ENCODE peak calls at places on chromosomes 5 and 9, in six cellular contexts. One of them, this sample, is unnamed.

GRCh38 chr5:4058899-4059298 is 463.3 kb downstream of the IRX1 start:
- DNase-seq in tibial nerve: no peak
- DNase-seq in SK-N-SH: no peak
- DNase-seq in sigmoid colon: no peak
- DNase-seq in CD8-positive, alpha-beta memory T cell: no peak
- DNase-seq in naive thymus-derived CD4-positive, alpha-beta T cell: no peak
- DNase-seq in this sample: no peak

GRCh38 chr9:120587357-120587756 is 7.4 kb upstream of the CDK5RAP2 start:
- DNase-seq in naive thymus-derived CD4-positive, alpha-beta T cell: no peak
- DNase-seq in SK-N-SH: peak
- DNase-seq in CD8-positive, alpha-beta memory T cell: no peak
- DNase-seq in sigmoid colon: no peak
- DNase-seq in tibial nerve: no peak
- DNase-seq in this sample: no peak

GRCh38 chr9:8871796-8872470 is 1072.4 kb upstream of the DMAC1 start:
- DNase-seq in sigmoid colon: no peak
- DNase-seq in CD8-positive, alpha-beta memory T cell: no peak
- DNase-seq in SK-N-SH: no peak
- DNase-seq in naive thymus-derived CD4-positive, alpha-beta T cell: no peak
- DNase-seq in tibial nerve: no peak
- DNase-seq in this sample: no peak

GRCh38 chr9:116282598-116282997 is 129.0 kb downstream of the PAPPA start:
- DNase-seq in SK-N-SH: no peak
- DNase-seq in CD8-positive, alpha-beta memory T cell: no peak
- DNase-seq in naive thymus-derived CD4-positive, alpha-beta T cell: no peak
- DNase-seq in sigmoid colon: no peak
- DNase-seq in tibial nerve: no peak
- DNase-seq in this sample: no peak

GRCh38 chr9:4548796-4549725 is 58.8 kb downstream of the SLC1A1 start:
- DNase-seq in tibial nerve: no peak
- DNase-seq in CD8-positive, alpha-beta memory T cell: no peak
- DNase-seq in sigmoid colon: no peak
- DNase-seq in naive thymus-derived CD4-positive, alpha-beta T cell: no peak
- DNase-seq in SK-N-SH: peak
- DNase-seq in this sample: no peak

GRCh38 chr9:22049411-22049810 is 40.3 kb upstream of the CDKN2B start:
- DNase-seq in naive thymus-derived CD4-positive, alpha-beta T cell: no peak
- DNase-seq in tibial nerve: peak
- DNase-seq in CD8-positive, alpha-beta memory T cell: no peak
- DNase-seq in SK-N-SH: no peak
- DNase-seq in sigmoid colon: no peak
- DNase-seq in this sample: no peak

GRCh38 chr9:77648458-77649108 is 461 bp upstream of the GNA14 start:
- DNase-seq in CD8-positive, alpha-beta memory T cell: no peak
- DNase-seq in naive thymus-derived CD4-positive, alpha-beta T cell: no peak
- DNase-seq in sigmoid colon: peak
- DNase-seq in tibial nerve: no peak
- DNase-seq in SK-N-SH: no peak
- DNase-seq in this sample: peak

GRCh38 chr5:127941646-127942045 is 141.9 kb upstream of the SLC12A2 start:
- DNase-seq in SK-N-SH: no peak
- DNase-seq in sigmoid colon: no peak
- DNase-seq in tibial nerve: no peak
- DNase-seq in CD8-positive, alpha-beta memory T cell: no peak
- DNase-seq in naive thymus-derived CD4-positive, alpha-beta T cell: no peak
- DNase-seq in this sample: no peak

GRCh38 chr9:91346644-91347043 is 15.1 kb downstream of the AUH start:
- DNase-seq in sigmoid colon: no peak
- DNase-seq in tibial nerve: no peak
- DNase-seq in SK-N-SH: no peak
- DNase-seq in naive thymus-derived CD4-positive, alpha-beta T cell: no peak
- DNase-seq in CD8-positive, alpha-beta memory T cell: no peak
- DNase-seq in this sample: no peak

GRCh38 chr5:24385070-24385469 is 259.7 kb downstream of the CDH10 start:
- DNase-seq in tibial nerve: no peak
- DNase-seq in CD8-positive, alpha-beta memory T cell: no peak
- DNase-seq in SK-N-SH: no peak
- DNase-seq in sigmoid colon: no peak
- DNase-seq in naive thymus-derived CD4-positive, alpha-beta T cell: no peak
- DNase-seq in this sample: no peak

GRCh38 chr5:31827862-31828261 is 188.9 kb downstream of the PDZD2 start:
- DNase-seq in SK-N-SH: no peak
- DNase-seq in naive thymus-derived CD4-positive, alpha-beta T cell: no peak
- DNase-seq in CD8-positive, alpha-beta memory T cell: no peak
- DNase-seq in tibial nerve: no peak
- DNase-seq in sigmoid colon: no peak
- DNase-seq in this sample: no peak

GRCh38 chr9:128394404-128395168 is 23.4 kb downstream of the URM1 start:
- DNase-seq in naive thymus-derived CD4-positive, alpha-beta T cell: no peak
- DNase-seq in sigmoid colon: no peak
- DNase-seq in CD8-positive, alpha-beta memory T cell: no peak
- DNase-seq in SK-N-SH: no peak
- DNase-seq in tibial nerve: no peak
- DNase-seq in this sample: no peak

GRCh38 chr5:177233206-177233605 is 70.3 kb downstream of the RAB24 start:
- DNase-seq in tibial nerve: no peak
- DNase-seq in CD8-positive, alpha-beta memory T cell: no peak
- DNase-seq in sigmoid colon: no peak
- DNase-seq in SK-N-SH: no peak
- DNase-seq in naive thymus-derived CD4-positive, alpha-beta T cell: no peak
- DNase-seq in this sample: no peak

GRCh38 chr9:136997830-136998234 is 1.5 kb upstream of the CLIC3 start:
- DNase-seq in tibial nerve: no peak
- DNase-seq in SK-N-SH: no peak
- DNase-seq in naive thymus-derived CD4-positive, alpha-beta T cell: no peak
- DNase-seq in sigmoid colon: no peak
- DNase-seq in CD8-positive, alpha-beta memory T cell: no peak
- DNase-seq in this sample: no peak

GRCh38 chr5:126971455-126972019 is 58.8 kb downstream of the MARCHF3 start:
- DNase-seq in SK-N-SH: no peak
- DNase-seq in tibial nerve: no peak
- DNase-seq in CD8-positive, alpha-beta memory T cell: no peak
- DNase-seq in naive thymus-derived CD4-positive, alpha-beta T cell: no peak
- DNase-seq in sigmoid colon: no peak
- DNase-seq in this sample: no peak

DNA sequence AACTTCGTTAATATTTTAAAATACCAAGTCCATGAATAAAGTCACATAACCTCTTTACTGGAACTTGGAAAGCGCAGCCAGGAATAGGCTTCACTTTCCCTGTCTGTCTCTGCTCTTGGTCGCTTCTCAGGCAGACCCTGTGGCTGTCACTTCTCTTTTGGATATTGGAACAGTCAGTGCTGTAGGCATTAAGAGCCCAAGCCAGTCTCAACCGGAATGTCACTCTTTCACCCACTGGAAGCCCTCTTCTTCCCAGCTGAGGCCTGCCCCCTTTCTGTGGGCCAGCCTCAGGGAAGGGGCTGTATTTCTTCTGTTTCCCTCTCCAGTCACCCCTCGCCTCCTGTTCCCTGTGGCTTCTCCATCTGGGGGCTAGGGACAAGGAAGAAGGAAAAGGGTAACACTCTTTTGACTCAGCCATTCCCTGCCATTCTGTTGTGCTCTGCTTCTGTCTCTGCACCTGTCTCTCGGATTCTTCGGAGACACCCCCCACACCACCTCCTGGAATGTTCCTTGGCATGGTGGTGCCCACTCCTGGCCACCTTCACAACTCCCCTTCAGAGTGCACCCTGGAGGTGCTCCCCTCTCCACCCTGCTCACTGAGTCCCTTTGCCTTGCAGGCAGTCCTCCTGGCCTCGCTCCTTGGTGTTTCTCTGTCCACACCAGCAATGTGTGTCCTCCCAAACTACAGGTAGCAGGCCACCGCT is 103.4 kb downstream of the TRIO start:
- DNase-seq in sigmoid colon: no peak
- DNase-seq in CD8-positive, alpha-beta memory T cell: no peak
- DNase-seq in SK-N-SH: no peak
- DNase-seq in tibial nerve: no peak
- DNase-seq in naive thymus-derived CD4-positive, alpha-beta T cell: no peak
- DNase-seq in this sample: no peak
- H3K4me3 ChIP-seq in sigmoid colon: no peak
- H3K4me3 ChIP-seq in CD8-positive, alpha-beta memory T cell: no peak
- H3K4me3 ChIP-seq in SK-N-SH: no peak
- H3K4me3 ChIP-seq in tibial nerve: no peak
- H3K4me3 ChIP-seq in naive thymus-derived CD4-positive, alpha-beta T cell: no peak
- H3K4me3 ChIP-seq in this sample: no peak

GRCh38 chr9:100341889-100342288 is 10.9 kb downstream of the TEX10 start:
- DNase-seq in tibial nerve: no peak
- DNase-seq in sigmoid colon: no peak
- DNase-seq in CD8-positive, alpha-beta memory T cell: no peak
- DNase-seq in SK-N-SH: no peak
- DNase-seq in naive thymus-derived CD4-positive, alpha-beta T cell: no peak
- DNase-seq in this sample: no peak
- H3K27ac ChIP-seq in tibial nerve: no peak
- H3K27ac ChIP-seq in sigmoid colon: no peak
- H3K27ac ChIP-seq in CD8-positive, alpha-beta memory T cell: no peak
- H3K27ac ChIP-seq in SK-N-SH: no peak
- H3K27ac ChIP-seq in naive thymus-derived CD4-positive, alpha-beta T cell: no peak
- H3K27ac ChIP-seq in this sample: no peak

DNA sequence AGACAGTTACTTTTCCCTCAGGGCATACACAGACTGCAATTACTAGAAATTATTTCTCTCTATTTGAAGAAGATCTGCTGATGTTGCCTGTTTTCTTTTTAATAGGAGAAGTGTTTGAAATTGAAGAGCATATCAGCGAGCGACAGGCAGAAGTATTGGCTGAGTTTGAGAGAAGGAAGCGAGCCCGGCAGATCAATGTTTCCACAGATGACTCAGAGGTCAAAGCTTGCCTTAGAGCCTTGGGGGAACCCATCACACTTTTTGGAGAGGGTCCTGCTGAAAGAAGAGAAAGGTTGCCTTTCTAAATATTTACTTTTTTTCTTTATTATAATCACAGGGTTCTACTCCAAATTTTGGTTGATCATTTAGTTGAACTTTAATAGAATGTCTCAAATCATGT is 3.4 kb downstream of the PRPF4 start:
- DNase-seq in CD8-positive, alpha-beta memory T cell: no peak
- DNase-seq in tibial nerve: no peak
- DNase-seq in SK-N-SH: no peak
- DNase-seq in naive thymus-derived CD4-positive, alpha-beta T cell: no peak
- DNase-seq in sigmoid colon: no peak
- DNase-seq in this sample: no peak
- H3K4me3 ChIP-seq in CD8-positive, alpha-beta memory T cell: no peak
- H3K4me3 ChIP-seq in tibial nerve: no peak
- H3K4me3 ChIP-seq in SK-N-SH: no peak
- H3K4me3 ChIP-seq in naive thymus-derived CD4-positive, alpha-beta T cell: no peak
- H3K4me3 ChIP-seq in sigmoid colon: no peak
- H3K4me3 ChIP-seq in this sample: no peak

GRCh38 chr9:14075218-14075617 is 238.7 kb downstream of the NFIB start:
- DNase-seq in CD8-positive, alpha-beta memory T cell: no peak
- DNase-seq in naive thymus-derived CD4-positive, alpha-beta T cell: no peak
- DNase-seq in sigmoid colon: no peak
- DNase-seq in SK-N-SH: no peak
- DNase-seq in tibial nerve: no peak
- DNase-seq in this sample: no peak
- H3K27ac ChIP-seq in CD8-positive, alpha-beta memory T cell: no peak
- H3K27ac ChIP-seq in naive thymus-derived CD4-positive, alpha-beta T cell: no peak
- H3K27ac ChIP-seq in sigmoid colon: no peak
- H3K27ac ChIP-seq in SK-N-SH: no peak
- H3K27ac ChIP-seq in tibial nerve: no peak
- H3K27ac ChIP-seq in this sample: no peak

GRCh38 chr5:43045236-43045635 is 5.1 kb upstream of the ANXA2R start:
- DNase-seq in naive thymus-derived CD4-positive, alpha-beta T cell: no peak
- DNase-seq in sigmoid colon: no peak
- DNase-seq in SK-N-SH: no peak
- DNase-seq in tibial nerve: no peak
- DNase-seq in CD8-positive, alpha-beta memory T cell: no peak
- DNase-seq in this sample: no peak
- H3K4me3 ChIP-seq in naive thymus-derived CD4-positive, alpha-beta T cell: no peak
- H3K4me3 ChIP-seq in sigmoid colon: no peak
- H3K4me3 ChIP-seq in SK-N-SH: no peak
- H3K4me3 ChIP-seq in tibial nerve: no peak
- H3K4me3 ChIP-seq in CD8-positive, alpha-beta memory T cell: no peak
- H3K4me3 ChIP-seq in this sample: no peak

This sample was measured in suprapubic skin.